ENCODE peak calls at places on chromosome 15, in six cellular contexts. R is Calu3; K is T1000; P is ureter; O is MM.1S; M is naive thymus-derived CD8-positive, alpha-beta T cell. T is an unnamed sample.

GRCh38 chr15:28978011-28978378 is 92.2 kb downstream of the APBA2 start:
- DNase-seq in O (no peak), K (no peak), P (no peak), M (no peak), R (no peak), T (no peak)

GRCh38 chr15:61816856-61817255 is 243.4 kb downstream of the VPS13C start:
- DNase-seq in K (no peak), M (no peak), O (no peak), P (no peak), R (no peak), T (no peak)

GRCh38 chr15:85580914-85581313 is 200.5 kb downstream of the AKAP13 start:
- DNase-seq in R (peak), O (no peak), M (no peak), K (no peak), P (peak), T (peak)

GRCh38 chr15:92120082-92120481 is 266.6 kb downstream of the SLCO3A1 start:
- DNase-seq in M (no peak), P (no peak), R (no peak), O (no peak), K (no peak), T (no peak)

GRCh38 chr15:40991355-40991754 is 38.1 kb downstream of the CHAC1 start:
- DNase-seq in P (no peak), R (no peak), O (no peak), M (no peak), K (no peak), T (no peak)

GRCh38 chr15:33126559-33127290 is 67.8 kb downstream of the FMN1 start:
- DNase-seq in M (peak), O (no peak), K (peak), R (peak), P (peak), T (peak)

GRCh38 chr15:25497934-25498333 is 59.1 kb upstream of the UBE3A start:
- DNase-seq in O (no peak), M (no peak), P (no peak), R (no peak), K (no peak), T (no peak)

GRCh38 chr15:43127752-43128151 is 5.6 kb upstream of the TMEM62 start:
- DNase-seq in K (no peak), O (no peak), P (no peak), M (no peak), R (peak), T (peak)

GRCh38 chr15:76349301-76350070 is 12.9 kb downstream of the ISL2 start:
- DNase-seq in K (no peak), O (no peak), P (no peak), R (no peak), M (no peak), T (no peak)

GRCh38 chr15:78316211-78317077 is 17.0 kb upstream of the SKIC8 start:
- DNase-seq in O (no peak), P (peak), K (no peak), M (no peak), R (no peak), T (no peak)

GRCh38 chr15:31327674-31328424 is 1.2 kb downstream of the KLF13 start:
- DNase-seq in O (peak), P (peak), K (no peak), M (peak), R (peak), T (peak)

GRCh38 chr15:100771745-100772144 is 107.9 kb upstream of the ALDH1A3 start:
- DNase-seq in O (no peak), R (no peak), M (no peak), K (no peak), P (no peak), T (no peak)

GRCh38 chr15:25171111-25171811 is 216.5 kb downstream of the SNRPN start:
- DNase-seq in R (no peak), K (no peak), O (no peak), P (peak), M (no peak), T (no peak)

GRCh38 chr15:41262571-41262970 is 31.5 kb downstream of the CHP1 start:
- DNase-seq in M (no peak), P (no peak), O (no peak), K (no peak), R (no peak), T (no peak)

GRCh38 chr15:31528846-31529245 is 202.2 kb downstream of the KLF13 start:
- DNase-seq in R (no peak), P (no peak), M (no peak), O (no peak), K (no peak), T (no peak)

GRCh38 chr15:55434989-55435825 is 26.9 kb downstream of the PIERCE2 start:
- DNase-seq in K (no peak), O (peak), M (no peak), R (peak), P (no peak), T (peak)

GRCh38 chr15:70799667-70800450 is 36.5 kb upstream of the UACA start:
- DNase-seq in R (peak), P (no peak), M (no peak), O (no peak), K (no peak), T (peak)

GRCh38 chr15:28243399-28243798 is 78.6 kb downstream of the HERC2 start:
- DNase-seq in P (no peak), O (no peak), M (no peak), R (no peak), K (no peak), T (no peak)

GRCh38 chr15:71570736-71571135 is 239.6 kb upstream of the NR2E3 start:
- DNase-seq in R (no peak), M (no peak), K (no peak), P (no peak), O (no peak), T (no peak)

GRCh38 chr15:66578286-66578875 is 12.6 kb upstream of the LCTL start:
- DNase-seq in K (no peak), R (no peak), P (no peak), M (no peak), O (no peak), T (no peak)

GRCh38 chr15:100311099-100311751 is 30.6 kb downstream of the ADAMTS17 start:
- DNase-seq in R (no peak), O (no peak), K (no peak), M (no peak), P (peak), T (no peak)

GRCh38 chr15:57427367-57427821 is 51.1 kb downstream of the CGNL1 start:
- DNase-seq in K (peak), O (no peak), R (no peak), M (no peak), P (no peak), T (no peak)

GRCh38 chr15:83873966-83874365 is 220.0 kb downstream of the ADAMTSL3 start:
- DNase-seq in O (no peak), K (no peak), M (no peak), R (no peak), P (no peak), T (no peak)

GRCh38 chr15:69904296-69904560 is 193.5 kb downstream of the TLE3 start:
- DNase-seq in K (no peak), M (no peak), P (no peak), R (no peak), O (no peak), T (no peak)

GRCh38 chr15:45134682-45135604 is 5.1 kb downstream of the DUOX1 start:
- DNase-seq in M (no peak), K (no peak), R (peak), O (no peak), P (no peak), T (peak)

GRCh38 chr15:57256941-57257340 is 119.4 kb upstream of the CGNL1 start:
- DNase-seq in R (no peak), K (no peak), M (no peak), P (no peak), O (no peak), T (no peak)

GRCh38 chr15:78629031-78629715 is 8.4 kb upstream of the CHRNA3 start:
- DNase-seq in P (no peak), O (no peak), R (no peak), K (no peak), M (no peak), T (no peak)

GRCh38 chr15:61195116-61196002 is 33.7 kb downstream of the RORA start:
- DNase-seq in R (no peak), P (no peak), O (peak), M (no peak), K (no peak), T (peak)

GRCh38 chr15:71800835-71801745 is 9.3 kb upstream of the NR2E3 start:
- DNase-seq in P (no peak), R (peak), O (peak), M (no peak), K (peak), T (peak)

GRCh38 chr15:79090487-79091203 is at the start of gene RASGRF1:
- DNase-seq in O (no peak), M (no peak), P (peak), K (no peak), R (no peak), T (no peak)

GRCh38 chr15:95175914-95176658 is 944.7 kb downstream of the MCTP2 start:
- DNase-seq in R (no peak), O (no peak), K (no peak), P (no peak), M (no peak), T (no peak)

GRCh38 chr15:57005244-57005643 is 86.8 kb downstream of the TCF12 start:
- DNase-seq in R (no peak), M (no peak), K (no peak), P (no peak), O (no peak), T (no peak)

GRCh38 chr15:89751748-89752147 is 699 bp upstream of the MESP1 start:
- DNase-seq in M (no peak), R (peak), K (no peak), P (peak), O (no peak), T (peak)

GRCh38 chr15:101348643-101349496 is 53.8 kb upstream of the SNRPA1 start:
- DNase-seq in K (no peak), O (no peak), P (no peak), M (no peak), R (peak), T (peak)

GRCh38 chr15:25727867-25728600 is 135.1 kb downstream of the ATP10A start:
- DNase-seq in R (no peak), K (no peak), O (no peak), P (peak), M (no peak), T (no peak)